ENCODE peak calls at places on chromosomes 3 and 15, in four cellular contexts. One of them, this sample, is unnamed.

GRCh38 chr3:37132334-37132733 is 42.0 kb downstream of the LRRFIP2 start:
- DNase-seq in hippocampal formation: no peak
- DNase-seq in progenitor cell of endocrine pancreas: no peak
- DNase-seq in cardiac muscle cell: no peak
- DNase-seq in this sample: no peak

GRCh38 chr3:90132220-90132619 is 1024.8 kb downstream of the EPHA3 start:
- DNase-seq in hippocampal formation: no peak
- DNase-seq in progenitor cell of endocrine pancreas: no peak
- DNase-seq in cardiac muscle cell: no peak
- DNase-seq in this sample: no peak

GRCh38 chr15:20345401-20345958 is 196.1 kb downstream of the GOLGA6L6 start:
- DNase-seq in hippocampal formation: no peak
- DNase-seq in progenitor cell of endocrine pancreas: no peak
- DNase-seq in cardiac muscle cell: no peak
- DNase-seq in this sample: peak

GRCh38 chr3:106058485-106058884 is 189.7 kb upstream of the CBLB start:
- DNase-seq in hippocampal formation: no peak
- DNase-seq in progenitor cell of endocrine pancreas: no peak
- DNase-seq in cardiac muscle cell: peak
- DNase-seq in this sample: no peak

GRCh38 chr15:51516291-51516690 is 106.3 kb downstream of the DMXL2 start:
- DNase-seq in hippocampal formation: no peak
- DNase-seq in progenitor cell of endocrine pancreas: no peak
- DNase-seq in cardiac muscle cell: no peak
- DNase-seq in this sample: no peak

GRCh38 chr3:27721717-27722564 is at the start of gene EOMES:
- DNase-seq in hippocampal formation: no peak
- DNase-seq in progenitor cell of endocrine pancreas: no peak
- DNase-seq in cardiac muscle cell: peak
- DNase-seq in this sample: peak

GRCh38 chr15:69576035-69576526 is 123.5 kb downstream of the RPLP1 start:
- DNase-seq in hippocampal formation: peak
- DNase-seq in progenitor cell of endocrine pancreas: no peak
- DNase-seq in cardiac muscle cell: peak
- DNase-seq in this sample: peak

GRCh38 chr15:62343397-62343796 is 178.3 kb upstream of the C2CD4B start:
- DNase-seq in hippocampal formation: no peak
- DNase-seq in progenitor cell of endocrine pancreas: no peak
- DNase-seq in cardiac muscle cell: no peak
- DNase-seq in this sample: no peak

GRCh38 chr3:124972457-124972856 is 37.9 kb upstream of the MUC13 start:
- DNase-seq in hippocampal formation: no peak
- DNase-seq in progenitor cell of endocrine pancreas: no peak
- DNase-seq in cardiac muscle cell: no peak
- DNase-seq in this sample: no peak

GRCh38 chr3:42176635-42177034 is 85.5 kb downstream of the TRAK1 start:
- DNase-seq in hippocampal formation: no peak
- DNase-seq in progenitor cell of endocrine pancreas: no peak
- DNase-seq in cardiac muscle cell: no peak
- DNase-seq in this sample: no peak

GRCh38 chr3:72798552-72799195 is 49.6 kb downstream of the SHQ1 start:
- DNase-seq in hippocampal formation: no peak
- DNase-seq in progenitor cell of endocrine pancreas: no peak
- DNase-seq in cardiac muscle cell: peak
- DNase-seq in this sample: no peak

GRCh38 chr3:28949580-28949979 is 331.3 kb upstream of the RBMS3 start:
- DNase-seq in hippocampal formation: no peak
- DNase-seq in progenitor cell of endocrine pancreas: no peak
- DNase-seq in cardiac muscle cell: no peak
- DNase-seq in this sample: no peak

GRCh38 chr3:111538687-111539086 is 3.3 kb upstream of the CD96 start:
- DNase-seq in hippocampal formation: no peak
- DNase-seq in progenitor cell of endocrine pancreas: no peak
- DNase-seq in cardiac muscle cell: no peak
- DNase-seq in this sample: no peak

GRCh38 chr3:66224220-66224619 is 3.4 kb downstream of the SLC25A26 start:
- DNase-seq in hippocampal formation: no peak
- DNase-seq in progenitor cell of endocrine pancreas: no peak
- DNase-seq in cardiac muscle cell: no peak
- DNase-seq in this sample: no peak

GRCh38 chr3:150761831-150762661 is 923 bp downstream of the SIAH2 start:
- DNase-seq in hippocampal formation: peak
- DNase-seq in progenitor cell of endocrine pancreas: peak
- DNase-seq in cardiac muscle cell: peak
- DNase-seq in this sample: peak

GRCh38 chr3:133476971-133477375 is 77.1 kb downstream of the BFSP2 start:
- DNase-seq in hippocampal formation: no peak
- DNase-seq in progenitor cell of endocrine pancreas: no peak
- DNase-seq in cardiac muscle cell: no peak
- DNase-seq in this sample: no peak

GRCh38 chr3:158802399-158803023 is 657 bp downstream of the MFSD1 start:
- DNase-seq in hippocampal formation: no peak
- DNase-seq in progenitor cell of endocrine pancreas: no peak
- DNase-seq in cardiac muscle cell: peak
- DNase-seq in this sample: no peak

GRCh38 chr3:143951351-143951971 is 20.2 kb upstream of the DIPK2A start:
- DNase-seq in hippocampal formation: peak
- DNase-seq in progenitor cell of endocrine pancreas: no peak
- DNase-seq in cardiac muscle cell: peak
- DNase-seq in this sample: no peak

GRCh38 chr3:43296565-43296964 is 10.2 kb downstream of the SNRK start:
- DNase-seq in hippocampal formation: no peak
- DNase-seq in progenitor cell of endocrine pancreas: no peak
- DNase-seq in cardiac muscle cell: no peak
- DNase-seq in this sample: no peak

GRCh38 chr3:27302891-27303290 is 66.3 kb downstream of the NEK10 start:
- DNase-seq in hippocampal formation: no peak
- DNase-seq in progenitor cell of endocrine pancreas: no peak
- DNase-seq in cardiac muscle cell: no peak
- DNase-seq in this sample: no peak

GRCh38 chr15:33137101-33137500 is 57.4 kb downstream of the FMN1 start:
- DNase-seq in hippocampal formation: no peak
- DNase-seq in progenitor cell of endocrine pancreas: no peak
- DNase-seq in cardiac muscle cell: no peak
- DNase-seq in this sample: no peak

GRCh38 chr3:146170591-146170990 is 9.6 kb upstream of the PLOD2 start:
- DNase-seq in hippocampal formation: no peak
- DNase-seq in progenitor cell of endocrine pancreas: no peak
- DNase-seq in cardiac muscle cell: no peak
- DNase-seq in this sample: no peak

GRCh38 chr3:115363071-115363470 is 216.0 kb upstream of the ZBTB20 start:
- DNase-seq in hippocampal formation: no peak
- DNase-seq in progenitor cell of endocrine pancreas: no peak
- DNase-seq in cardiac muscle cell: no peak
- DNase-seq in this sample: no peak

GRCh38 chr3:99637041-99637380 is 1.4 kb upstream of the COL8A1 start:
- DNase-seq in hippocampal formation: no peak
- DNase-seq in progenitor cell of endocrine pancreas: no peak
- DNase-seq in cardiac muscle cell: no peak
- DNase-seq in this sample: no peak

GRCh38 chr15:74497584-74497983 is 36.6 kb upstream of the UBL7 start:
- DNase-seq in hippocampal formation: no peak
- DNase-seq in progenitor cell of endocrine pancreas: no peak
- DNase-seq in cardiac muscle cell: no peak
- DNase-seq in this sample: no peak

GRCh38 chr3:69095636-69096035 is 10.9 kb downstream of the ARL6IP5 start:
- DNase-seq in hippocampal formation: no peak
- DNase-seq in progenitor cell of endocrine pancreas: no peak
- DNase-seq in cardiac muscle cell: no peak
- DNase-seq in this sample: no peak

GRCh38 chr3:81301230-81301629 is 460.2 kb downstream of the GBE1 start:
- DNase-seq in hippocampal formation: no peak
- DNase-seq in progenitor cell of endocrine pancreas: no peak
- DNase-seq in cardiac muscle cell: no peak
- DNase-seq in this sample: no peak

GRCh38 chr15:65254237-65254820 is 32.4 kb downstream of the PARP16 start:
- DNase-seq in hippocampal formation: no peak
- DNase-seq in progenitor cell of endocrine pancreas: no peak
- DNase-seq in cardiac muscle cell: no peak
- DNase-seq in this sample: no peak

GRCh38 chr3:111068574-111068973 is 3.0 kb upstream of the NECTIN3 start:
- DNase-seq in hippocampal formation: no peak
- DNase-seq in progenitor cell of endocrine pancreas: no peak
- DNase-seq in cardiac muscle cell: no peak
- DNase-seq in this sample: no peak

GRCh38 chr3:13161021-13161759 is 88.0 kb upstream of the IQSEC1 start:
- DNase-seq in hippocampal formation: no peak
- DNase-seq in progenitor cell of endocrine pancreas: no peak
- DNase-seq in cardiac muscle cell: no peak
- DNase-seq in this sample: peak

GRCh38 chr3:34859741-34860140 is 779.6 kb upstream of the ARPP21 start:
- DNase-seq in hippocampal formation: no peak
- DNase-seq in progenitor cell of endocrine pancreas: no peak
- DNase-seq in cardiac muscle cell: no peak
- DNase-seq in this sample: no peak

GRCh38 chr3:194554488-194555098 is 67.8 kb upstream of the ATP13A3 start:
- DNase-seq in hippocampal formation: no peak
- DNase-seq in progenitor cell of endocrine pancreas: no peak
- DNase-seq in cardiac muscle cell: peak
- DNase-seq in this sample: no peak

GRCh38 chr3:16998236-16998923 is 113.6 kb downstream of the PLCL2 start:
- DNase-seq in hippocampal formation: no peak
- DNase-seq in progenitor cell of endocrine pancreas: no peak
- DNase-seq in cardiac muscle cell: no peak
- DNase-seq in this sample: no peak

GRCh38 chr15:42359249-42359648 is at the start of gene CAPN3:
- DNase-seq in hippocampal formation: no peak
- DNase-seq in progenitor cell of endocrine pancreas: no peak
- DNase-seq in cardiac muscle cell: peak
- DNase-seq in this sample: no peak

GRCh38 chr3:111764645-111765091 is 94.4 kb upstream of the PHLDB2 start:
- DNase-seq in hippocampal formation: no peak
- DNase-seq in progenitor cell of endocrine pancreas: no peak
- DNase-seq in cardiac muscle cell: no peak
- DNase-seq in this sample: no peak

GRCh38 chr3:171183042-171183441 is 156.5 kb upstream of the SLC2A2 start:
- DNase-seq in hippocampal formation: peak
- DNase-seq in progenitor cell of endocrine pancreas: no peak
- DNase-seq in cardiac muscle cell: no peak
- DNase-seq in this sample: peak

GRCh38 chr3:106119691-106120090 is 250.9 kb upstream of the CBLB start:
- DNase-seq in hippocampal formation: no peak
- DNase-seq in progenitor cell of endocrine pancreas: no peak
- DNase-seq in cardiac muscle cell: no peak
- DNase-seq in this sample: no peak

GRCh38 chr3:10957976-10958749 is 34.4 kb upstream of the SLC6A1 start:
- DNase-seq in hippocampal formation: no peak
- DNase-seq in progenitor cell of endocrine pancreas: no peak
- DNase-seq in cardiac muscle cell: peak
- DNase-seq in this sample: no peak

This sample was measured in 8988T.